ENCODE peak calls at places on chromosome 10, in seven cellular contexts. M is SK-N-SH, U is HepG2, N is H1, L is GM12878, R is HCT116, A is K562. I is an unnamed sample.

GRCh38 chr10:28719789-28720436 is 42.6 kb downstream of the BAMBI start:
- DNase-seq in N (no peak), A (peak; percentile 41), M (no peak), U (peak; percentile 53), R (peak; percentile 1), L (no peak), I (no peak)

GRCh38 chr10:92173996-92174395 is 116.9 kb downstream of the CPEB3 start:
- DNase-seq in A (no peak), N (no peak), U (no peak), M (no peak), L (no peak), R (no peak), I (no peak)

GRCh38 chr10:73209705-73210104 is 37.4 kb downstream of the DNAJC9 start:
- DNase-seq in N (no peak), M (no peak), L (no peak), U (no peak), A (no peak), R (no peak), I (peak; percentile 23)

GRCh38 chr10:3786295-3786981 is 1.4 kb upstream of the KLF6 start:
- DNase-seq in U (peak; percentile 85), L (no peak), R (peak; percentile 71), A (peak; percentile 63), N (no peak), M (no peak), I (no peak)

GRCh38 chr10:30093303-30093967 is 34.0 kb upstream of the JCAD start:
- DNase-seq in A (no peak), R (no peak), U (peak; percentile 10), M (no peak), L (no peak), N (no peak), I (no peak)

GRCh38 chr10:127216786-127217185 is 20.4 kb upstream of the INSYN2A start:
- DNase-seq in R (no peak), U (no peak), N (no peak), L (no peak), A (no peak), M (no peak), I (no peak)

GRCh38 chr10:110918269-110918632 is 729 bp downstream of the BBIP1 start:
- DNase-seq in A (peak; percentile 94), L (peak; percentile 63), N (peak; percentile 89), M (no peak), U (peak; percentile 87), R (peak; percentile 93), I (peak; percentile 95)

GRCh38 chr10:61923210-61924024 is 21.9 kb downstream of the ARID5B start:
- DNase-seq in A (no peak), N (no peak), L (no peak), M (no peak), U (peak; percentile 16), R (no peak), I (peak; percentile 82)

GRCh38 chr10:52814506-52814905 is 41.9 kb upstream of the MBL2 start:
- DNase-seq in A (no peak), L (no peak), N (no peak), R (no peak), U (no peak), M (no peak), I (no peak)

GRCh38 chr10:86671985-86672710 is 3.8 kb downstream of the LDB3 start:
- DNase-seq in U (no peak), N (no peak), L (no peak), A (peak; percentile 34), R (no peak), M (no peak), I (no peak)

DNA sequence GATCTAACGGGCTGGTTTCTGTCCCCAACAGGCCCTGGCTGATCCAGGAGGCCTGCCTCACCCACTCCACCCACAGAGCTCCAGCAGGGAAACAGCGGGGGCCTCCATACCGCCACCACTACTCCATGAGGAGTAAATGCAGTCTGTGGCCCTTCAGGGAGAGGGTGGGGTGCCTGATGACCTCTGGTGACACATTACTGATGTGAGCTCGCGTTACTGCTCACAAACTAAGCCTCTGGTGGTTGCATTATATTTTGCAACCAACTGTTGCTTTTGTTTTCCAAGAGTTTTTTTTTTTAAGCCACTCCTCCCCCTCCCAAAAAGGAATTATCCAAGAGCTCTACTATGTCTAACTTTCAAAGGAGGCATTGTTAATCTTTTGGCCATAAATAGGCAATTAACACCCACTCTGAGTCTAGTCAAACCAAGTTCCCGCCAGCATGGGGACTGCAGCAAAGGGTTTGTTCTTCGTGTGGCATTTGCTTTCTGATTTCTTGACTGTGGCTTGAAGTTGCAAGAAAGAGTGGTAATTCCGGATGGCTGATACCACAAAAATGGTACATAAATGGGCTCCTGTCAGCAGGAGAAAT is 72.6 kb downstream of the FAM53B start:
- DNase-seq in U (peak; percentile 63), N (no peak), A (peak; percentile 80), L (no peak), R (peak; percentile 34), M (peak; percentile 74), I (no peak)
- TF ChIP-seq JUND in U (no peak), N (no peak), A (no peak), L (no peak), R (no peak), M (no peak), I (no peak)

DNA sequence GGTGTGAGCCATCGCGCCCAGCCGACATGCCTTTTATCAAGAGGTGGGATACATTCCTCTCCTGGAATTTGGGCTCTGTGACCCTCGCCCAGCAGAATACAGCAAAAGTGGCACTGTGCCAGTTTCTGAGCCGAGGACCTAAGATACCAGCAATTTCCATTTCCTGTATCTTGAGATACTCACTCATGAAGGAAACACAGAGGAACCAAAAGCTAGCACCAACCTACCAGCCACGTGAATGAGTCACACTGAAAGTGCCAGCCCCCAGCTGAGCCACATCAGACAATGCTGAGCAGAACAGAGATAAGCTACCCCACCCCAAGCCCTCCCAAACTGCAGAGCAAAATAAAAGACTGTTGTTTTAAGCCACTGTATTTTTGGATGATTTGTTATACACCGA is 56.3 kb downstream of the CACUL1 start:
- DNase-seq in N (no peak), L (peak; percentile 80), U (peak; percentile 10), A (peak; percentile 69), M (peak; percentile 20), R (peak; percentile 93), I (no peak)
- TF ChIP-seq JUND in N (no peak), L (peak; percentile 83), U (no peak), A (peak; percentile 65), M (peak; percentile 80), R (peak; percentile 89), I (no peak)

GRCh38 chr10:90007226-90007625 is 305.8 kb downstream of the KIF20B start:
- DNase-seq in M (no peak), U (no peak), R (no peak), A (no peak), L (no peak), N (no peak), I (no peak)
- TF ChIP-seq JUND in M (no peak), U (no peak), R (no peak), A (no peak), L (no peak), N (no peak), I (no peak)

DNA sequence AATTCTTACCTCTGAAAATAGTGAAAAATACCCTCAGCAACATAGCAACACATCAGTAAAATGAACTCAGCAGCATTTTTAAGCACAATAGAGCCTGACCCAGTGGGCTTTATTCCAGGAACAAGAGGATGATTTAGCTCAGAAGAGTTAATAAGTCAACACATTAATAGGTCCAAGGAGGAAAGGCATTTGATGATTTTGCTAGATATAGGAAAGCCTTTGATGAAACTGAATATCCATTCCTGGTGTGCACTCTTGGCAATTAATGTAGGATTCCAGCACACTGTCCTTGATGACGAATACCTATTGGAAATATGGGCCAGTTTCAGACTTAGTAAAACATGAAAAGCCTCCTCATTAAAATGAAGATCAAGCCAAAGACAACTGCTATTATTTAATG is 42.5 kb downstream of the RASGEF1A start:
- DNase-seq in A (no peak), R (no peak), N (no peak), U (no peak), M (no peak), L (no peak), I (no peak)
- TF ChIP-seq JUND in A (no peak), R (no peak), N (no peak), U (no peak), M (no peak), L (no peak), I (no peak)

GRCh38 chr10:6365384-6365783 is 162.7 kb downstream of the PFKFB3 start:
- DNase-seq in L (no peak), N (no peak), A (no peak), U (peak; percentile 53), R (no peak), M (no peak), I (peak; percentile 99)
- TF ChIP-seq JUND in L (no peak), N (no peak), A (no peak), U (no peak), R (no peak), M (no peak), I (peak; percentile 97)